ENCODE peak calls at places on chromosomes 2 and 18, in four cellular contexts. One of them, this sample, is unnamed.
A peak's percentile ranks its signal among the peaks of the same experiment; 100 is the strongest.

GRCh38 chr2:25373269-25373981 is 31.7 kb upstream of the DNMT3A start:
- DNase-seq in astrocyte of the spinal cord: no peak
- DNase-seq in epithelial cell of esophagus: peak; percentile 51
- DNase-seq in SK-N-SH: no peak
- DNase-seq in this sample: peak; percentile 13

GRCh38 chr2:173741715-173742114 is 223.5 kb downstream of the SP3 start:
- DNase-seq in astrocyte of the spinal cord: no peak
- DNase-seq in epithelial cell of esophagus: peak; percentile 17
- DNase-seq in SK-N-SH: peak; percentile 10
- DNase-seq in this sample: no peak

GRCh38 chr2:68200157-68200787 is 42.6 kb downstream of the PNO1 start:
- DNase-seq in astrocyte of the spinal cord: no peak
- DNase-seq in epithelial cell of esophagus: peak; percentile 5
- DNase-seq in SK-N-SH: no peak
- DNase-seq in this sample: no peak

GRCh38 chr2:137249463-137249862 is 484.1 kb downstream of the THSD7B start:
- DNase-seq in astrocyte of the spinal cord: no peak
- DNase-seq in epithelial cell of esophagus: peak; percentile 77
- DNase-seq in SK-N-SH: peak; percentile 12
- DNase-seq in this sample: peak; percentile 48

GRCh38 chr18:66346833-66347595 is 256.9 kb downstream of the CDH19 start:
- DNase-seq in astrocyte of the spinal cord: no peak
- DNase-seq in epithelial cell of esophagus: no peak
- DNase-seq in SK-N-SH: peak; percentile 16
- DNase-seq in this sample: no peak

GRCh38 chr2:43832457-43832856 is 6.2 kb downstream of the ABCG5 start:
- DNase-seq in astrocyte of the spinal cord: peak; percentile 5
- DNase-seq in epithelial cell of esophagus: peak; percentile 56
- DNase-seq in SK-N-SH: no peak
- DNase-seq in this sample: peak; percentile 19

GRCh38 chr2:35081001-35081628 is 1274.5 kb upstream of the CRIM1 start:
- DNase-seq in astrocyte of the spinal cord: peak; percentile 34
- DNase-seq in epithelial cell of esophagus: no peak
- DNase-seq in SK-N-SH: no peak
- DNase-seq in this sample: no peak

GRCh38 chr2:112712903-112713584 is 7.8 kb upstream of the NT5DC4 start:
- DNase-seq in astrocyte of the spinal cord: peak; percentile 60
- DNase-seq in epithelial cell of esophagus: peak; percentile 59
- DNase-seq in SK-N-SH: no peak
- DNase-seq in this sample: no peak

GRCh38 chr2:211455225-211455841 is 898.9 kb downstream of the CPS1 start:
- DNase-seq in astrocyte of the spinal cord: peak; percentile 65
- DNase-seq in epithelial cell of esophagus: peak; percentile 57
- DNase-seq in SK-N-SH: peak; percentile 39
- DNase-seq in this sample: peak; percentile 24

GRCh38 chr2:85772019-85772745 is 18.4 kb downstream of the ATOH8 start:
- DNase-seq in astrocyte of the spinal cord: peak; percentile 100
- DNase-seq in epithelial cell of esophagus: peak; percentile 88
- DNase-seq in SK-N-SH: peak; percentile 96
- DNase-seq in this sample: peak; percentile 93

GRCh38 chr2:19009510-19009909 is 348.9 kb downstream of the OSR1 start:
- DNase-seq in astrocyte of the spinal cord: no peak
- DNase-seq in epithelial cell of esophagus: no peak
- DNase-seq in SK-N-SH: no peak
- DNase-seq in this sample: no peak

GRCh38 chr2:154375625-154376020 is 322.9 kb upstream of the KCNJ3 start:
- DNase-seq in astrocyte of the spinal cord: peak; percentile 63
- DNase-seq in epithelial cell of esophagus: peak; percentile 71
- DNase-seq in SK-N-SH: peak; percentile 29
- DNase-seq in this sample: peak; percentile 28

GRCh38 chr2:114119846-114120348 is 230.0 kb downstream of the ACTR3 start:
- DNase-seq in astrocyte of the spinal cord: no peak
- DNase-seq in epithelial cell of esophagus: no peak
- DNase-seq in SK-N-SH: no peak
- DNase-seq in this sample: no peak

GRCh38 chr2:127429844-127430425 is 11.7 kb downstream of the PROC start:
- DNase-seq in astrocyte of the spinal cord: no peak
- DNase-seq in epithelial cell of esophagus: no peak
- DNase-seq in SK-N-SH: no peak
- DNase-seq in this sample: no peak

GRCh38 chr2:168705534-168706470 is 96.6 kb upstream of the NOSTRIN start:
- DNase-seq in astrocyte of the spinal cord: peak; percentile 44
- DNase-seq in epithelial cell of esophagus: peak; percentile 20
- DNase-seq in SK-N-SH: no peak
- DNase-seq in this sample: no peak

GRCh38 chr2:234326694-234327093 is 170.2 kb downstream of the ARL4C start:
- DNase-seq in astrocyte of the spinal cord: no peak
- DNase-seq in epithelial cell of esophagus: no peak
- DNase-seq in SK-N-SH: no peak
- DNase-seq in this sample: peak; percentile 21

GRCh38 chr2:26493631-26494030 is 15.7 kb upstream of the OTOF start:
- DNase-seq in astrocyte of the spinal cord: no peak
- DNase-seq in epithelial cell of esophagus: no peak
- DNase-seq in SK-N-SH: no peak
- DNase-seq in this sample: no peak

GRCh38 chr2:226066391-226066790 is 666.9 kb downstream of the NYAP2 start:
- DNase-seq in astrocyte of the spinal cord: no peak
- DNase-seq in epithelial cell of esophagus: no peak
- DNase-seq in SK-N-SH: no peak
- DNase-seq in this sample: no peak

GRCh38 chr18:8536922-8537321 is 72.3 kb upstream of the RAB12 start:
- DNase-seq in astrocyte of the spinal cord: no peak
- DNase-seq in epithelial cell of esophagus: no peak
- DNase-seq in SK-N-SH: no peak
- DNase-seq in this sample: no peak

GRCh38 chr18:22293417-22293816 is 124.0 kb downstream of the GATA6 start:
- DNase-seq in astrocyte of the spinal cord: no peak
- DNase-seq in epithelial cell of esophagus: peak; percentile 43
- DNase-seq in SK-N-SH: no peak
- DNase-seq in this sample: no peak

DNA sequence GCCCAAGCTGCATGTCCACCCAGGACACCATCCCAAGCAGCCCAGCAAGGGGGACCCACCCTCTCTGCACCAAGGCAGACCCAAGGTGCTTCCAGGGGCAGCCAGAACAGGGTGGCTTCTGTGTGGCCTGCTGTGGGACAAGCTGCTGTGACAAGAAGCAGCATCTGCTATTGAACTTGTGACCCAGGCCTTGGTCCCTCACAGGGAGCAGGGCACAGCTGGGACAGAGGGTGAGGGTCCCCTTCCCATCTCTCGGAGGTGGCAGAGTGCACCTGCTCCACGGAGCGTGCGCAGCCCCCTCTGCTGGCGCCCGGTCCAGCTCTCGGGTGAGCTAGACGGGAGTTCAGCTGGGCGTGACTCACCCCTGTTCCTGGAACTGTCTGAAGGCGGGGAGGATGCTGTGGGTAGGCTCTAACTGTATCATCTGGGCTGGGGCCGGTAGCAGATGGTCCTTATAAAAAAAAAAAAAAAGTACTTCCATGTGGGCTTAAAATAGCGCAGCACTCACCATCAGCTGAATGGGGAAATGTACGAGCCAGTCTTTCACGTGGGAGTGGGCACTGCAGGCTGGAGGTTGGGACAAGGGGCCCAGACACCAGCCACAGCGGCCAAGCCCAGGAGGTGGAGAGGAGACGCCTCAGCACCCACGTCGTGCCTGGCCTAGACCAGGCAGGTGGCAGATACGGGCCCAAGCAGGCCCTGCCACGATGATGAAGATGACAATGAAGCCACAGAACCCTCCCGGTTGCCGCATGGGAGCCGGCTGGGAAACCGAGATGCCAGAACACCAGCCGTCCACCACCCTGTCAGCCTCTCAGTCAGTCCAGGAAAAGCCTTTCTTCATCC is 136.8 kb upstream of the ID2 start:
- DNase-seq in astrocyte of the spinal cord: peak; percentile 83
- DNase-seq in epithelial cell of esophagus: no peak
- DNase-seq in SK-N-SH: peak; percentile 83
- DNase-seq in this sample: no peak
- TF ChIP-seq CTCF in astrocyte of the spinal cord: peak; percentile 55
- TF ChIP-seq CTCF in epithelial cell of esophagus: no peak
- TF ChIP-seq CTCF in SK-N-SH: peak; percentile 64
- TF ChIP-seq CTCF in this sample: no peak

DNA sequence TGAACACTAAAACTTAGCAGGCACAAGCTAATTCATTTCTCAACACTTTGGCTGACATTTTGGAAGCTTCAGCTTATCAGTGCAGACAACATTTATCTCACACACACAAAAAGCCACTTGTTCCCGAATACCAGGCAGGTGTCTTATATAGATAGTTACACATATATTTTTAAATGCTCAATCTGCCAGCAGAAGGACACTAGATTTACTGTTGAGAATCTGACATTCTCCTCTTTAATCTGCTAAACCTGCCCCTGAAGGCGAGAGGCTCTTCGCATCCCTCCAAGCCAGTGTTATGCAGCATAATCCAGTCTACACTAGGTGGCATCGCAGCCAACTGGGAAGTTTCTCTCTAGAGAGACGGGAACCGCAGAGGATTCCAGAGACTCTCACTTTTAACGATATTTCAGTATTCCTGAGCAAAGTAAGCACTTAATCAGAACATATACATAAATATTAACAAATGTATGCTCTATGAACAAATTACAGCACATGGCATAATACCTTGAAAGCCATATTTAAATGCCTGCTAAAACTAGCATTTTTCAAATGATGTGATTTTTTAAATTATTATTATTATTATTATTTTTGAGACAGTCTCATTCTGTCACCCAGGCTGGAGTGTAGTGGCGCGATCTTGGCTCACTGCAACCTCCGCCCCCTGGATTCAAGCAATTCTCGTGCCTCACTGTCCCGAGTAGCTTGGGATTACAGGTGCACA is 90.2 kb upstream of the SCG2 start:
- DNase-seq in astrocyte of the spinal cord: peak; percentile 69
- DNase-seq in epithelial cell of esophagus: peak; percentile 61
- DNase-seq in SK-N-SH: peak; percentile 55
- DNase-seq in this sample: peak; percentile 60
- TF ChIP-seq CTCF in astrocyte of the spinal cord: peak; percentile 83
- TF ChIP-seq CTCF in epithelial cell of esophagus: peak; percentile 89
- TF ChIP-seq CTCF in SK-N-SH: peak; percentile 72
- TF ChIP-seq CTCF in this sample: peak; percentile 87

GRCh38 chr2:4354678-4355077 is 651.3 kb downstream of the DCDC2C start:
- DNase-seq in astrocyte of the spinal cord: no peak
- DNase-seq in epithelial cell of esophagus: peak; percentile 9
- DNase-seq in SK-N-SH: peak; percentile 51
- DNase-seq in this sample: no peak
- TF ChIP-seq CTCF in astrocyte of the spinal cord: peak; percentile 17
- TF ChIP-seq CTCF in epithelial cell of esophagus: peak; percentile 41
- TF ChIP-seq CTCF in SK-N-SH: peak; percentile 24
- TF ChIP-seq CTCF in this sample: no peak

GRCh38 chr2:146523218-146523617 is 1321.6 kb upstream of the ACVR2A start:
- DNase-seq in astrocyte of the spinal cord: peak; percentile 6
- DNase-seq in epithelial cell of esophagus: peak; percentile 5
- DNase-seq in SK-N-SH: no peak
- DNase-seq in this sample: no peak
- TF ChIP-seq CTCF in astrocyte of the spinal cord: no peak
- TF ChIP-seq CTCF in epithelial cell of esophagus: peak; percentile 13
- TF ChIP-seq CTCF in SK-N-SH: peak; percentile 64
- TF ChIP-seq CTCF in this sample: peak; percentile 34

DNA sequence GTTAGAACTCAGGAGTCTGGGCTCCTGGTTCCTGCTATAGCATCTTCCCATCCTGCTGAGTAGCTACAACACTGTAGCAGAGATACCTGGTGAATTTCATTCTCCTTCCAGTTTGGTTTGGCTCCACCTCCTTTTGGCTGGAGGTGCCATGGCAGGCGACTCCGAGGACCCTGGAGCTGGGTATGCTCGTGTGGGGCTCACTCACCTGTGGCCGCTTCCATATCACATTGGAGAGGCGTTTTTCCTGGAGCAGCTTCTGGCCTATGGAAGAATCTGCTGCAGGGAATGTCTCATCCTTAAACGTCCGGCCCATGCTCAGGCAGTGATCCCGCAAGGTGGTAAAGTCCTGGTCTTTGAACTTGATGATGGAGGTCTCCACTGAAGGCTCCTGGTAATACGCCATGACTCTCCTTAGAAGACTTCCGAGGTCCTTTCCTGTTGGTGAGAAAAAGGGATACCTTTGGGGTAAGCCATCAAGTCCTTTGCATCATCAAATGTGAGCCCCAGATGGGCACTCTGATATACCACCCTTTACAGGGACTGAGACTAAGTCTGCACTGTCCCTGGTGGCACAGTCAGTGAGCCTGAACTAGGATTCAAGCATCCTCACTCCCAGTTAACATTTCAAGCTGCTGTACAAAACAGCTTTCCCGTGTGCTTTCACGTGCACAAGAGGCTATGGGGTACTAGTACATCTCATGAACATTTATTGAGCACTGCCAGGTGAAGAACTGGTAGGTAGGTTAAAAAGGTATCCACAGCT is 20.1 kb downstream of the CAPN13 start:
- DNase-seq in astrocyte of the spinal cord: no peak
- DNase-seq in epithelial cell of esophagus: no peak
- DNase-seq in SK-N-SH: no peak
- DNase-seq in this sample: no peak
- TF ChIP-seq CTCF in astrocyte of the spinal cord: no peak
- TF ChIP-seq CTCF in epithelial cell of esophagus: no peak
- TF ChIP-seq CTCF in SK-N-SH: no peak
- TF ChIP-seq CTCF in this sample: no peak